ENCODE peak calls at places on chromosomes 12 and 14, in ten cellular contexts. N is A549, R is hepatocyte, T is OCI-LY7, L is neural progenitor cell, V is spleen, W is uterus, M is heart right ventricle, E is Caco-2, X is thyroid gland. H is an unnamed sample. For H3K4me1, the result is how much of the 10 kb centered on the place peaks cover.

GRCh38 chr12:41724216-41724615 is 420.5 kb downstream of the GXYLT1 start:
- DNase-seq in T (peak), M (no peak), W (no peak), X (no peak), E (no peak), L (no peak), R (no peak), V (no peak), N (no peak), H (no peak)

GRCh38 chr12:81758421-81759214 is 532 bp downstream of the PPFIA2 start:
- DNase-seq in R (peak), X (no peak), M (peak), E (no peak), W (peak), V (peak), L (peak), T (no peak), N (no peak), H (peak)

GRCh38 chr14:100679707-100680438 is 46.8 kb upstream of the DLK1 start:
- DNase-seq in W (peak), T (no peak), N (no peak), X (no peak), R (peak), L (no peak), V (peak), M (peak), E (no peak), H (peak)

GRCh38 chr14:89576132-89576923 is 159.3 kb upstream of the FOXN3 start:
- DNase-seq in X (no peak), M (no peak), T (no peak), V (no peak), L (peak), N (no peak), W (no peak), E (no peak), R (no peak), H (no peak)

GRCh38 chr12:88650715-88651114 is 70.4 kb upstream of the KITLG start:
- DNase-seq in T (no peak), L (no peak), X (no peak), N (no peak), M (no peak), V (no peak), E (no peak), R (no peak), W (no peak), H (no peak)

GRCh38 chr12:91900971-91901370 is 244.7 kb downstream of the BTG1 start:
- DNase-seq in R (no peak), N (no peak), W (no peak), T (no peak), L (no peak), X (no peak), V (no peak), E (no peak), M (no peak), H (no peak)

GRCh38 chr12:2779281-2779680 is 15.5 kb upstream of the FKBP4 start:
- DNase-seq in L (peak), V (no peak), M (no peak), R (no peak), T (no peak), E (no peak), X (no peak), N (no peak), W (no peak), H (no peak)

GRCh38 chr12:12202747-12203146 is 64.1 kb downstream of the LRP6 start:
- DNase-seq in T (no peak), L (no peak), E (no peak), X (no peak), R (no peak), V (no peak), N (no peak), W (no peak), M (no peak), H (no peak)

GRCh38 chr12:116803018-116803736 is 65.1 kb downstream of the RNFT2 start:
- DNase-seq in L (no peak), R (no peak), X (no peak), E (no peak), N (no peak), T (peak), M (no peak), V (peak), W (no peak), H (no peak)

GRCh38 chr12:52438305-52439301 is 4.4 kb upstream of the KRT75 start:
- DNase-seq in X (no peak), L (no peak), V (no peak), E (no peak), R (no peak), W (no peak), M (no peak), N (no peak), T (no peak), H (no peak)

GRCh38 chr12:52519826-52520662 is at the start of gene KRT5:
- DNase-seq in W (no peak), X (no peak), R (no peak), M (no peak), N (no peak), T (no peak), E (no peak), V (no peak), L (no peak), H (no peak)

GRCh38 chr12:50390284-50390683 is 6.1 kb downstream of the FAM186A start:
- DNase-seq in T (no peak), V (no peak), R (peak), E (peak), W (no peak), N (peak), M (no peak), X (no peak), L (no peak), H (no peak)

GRCh38 chr12:120799417-120800045 is 73.9 kb downstream of the ACADS start:
- DNase-seq in T (peak), L (no peak), E (peak), W (no peak), V (no peak), N (no peak), M (no peak), R (peak), X (no peak), H (no peak)

GRCh38 chr14:24692382-24693352 is 58.7 kb upstream of the GZMB start:
- DNase-seq in M (no peak), E (no peak), R (no peak), N (no peak), X (no peak), T (no peak), L (no peak), V (no peak), W (no peak), H (no peak)

GRCh38 chr14:45664668-45665356 is 411.8 kb upstream of the MIS18BP1 start:
- DNase-seq in X (no peak), E (peak), W (no peak), V (no peak), L (peak), R (no peak), M (no peak), N (no peak), T (peak), H (no peak)

GRCh38 chr14:98408713-98409112 is 863.3 kb downstream of the BCL11B start:
- DNase-seq in M (no peak), R (no peak), X (no peak), L (no peak), W (no peak), T (no peak), V (no peak), N (no peak), E (no peak), H (no peak)

GRCh38 chr14:105999361-106000028 is 473.1 kb downstream of the TMEM121 start:
- DNase-seq in V (peak), E (no peak), L (peak), R (peak), W (no peak), N (no peak), T (no peak), X (no peak), M (peak), H (peak)

GRCh38 chr12:42981379-42981778 is 391.8 kb upstream of the PRICKLE1 start:
- DNase-seq in R (no peak), E (no peak), M (no peak), T (no peak), W (no peak), N (no peak), L (peak), X (no peak), V (no peak), H (no peak)

DNA sequence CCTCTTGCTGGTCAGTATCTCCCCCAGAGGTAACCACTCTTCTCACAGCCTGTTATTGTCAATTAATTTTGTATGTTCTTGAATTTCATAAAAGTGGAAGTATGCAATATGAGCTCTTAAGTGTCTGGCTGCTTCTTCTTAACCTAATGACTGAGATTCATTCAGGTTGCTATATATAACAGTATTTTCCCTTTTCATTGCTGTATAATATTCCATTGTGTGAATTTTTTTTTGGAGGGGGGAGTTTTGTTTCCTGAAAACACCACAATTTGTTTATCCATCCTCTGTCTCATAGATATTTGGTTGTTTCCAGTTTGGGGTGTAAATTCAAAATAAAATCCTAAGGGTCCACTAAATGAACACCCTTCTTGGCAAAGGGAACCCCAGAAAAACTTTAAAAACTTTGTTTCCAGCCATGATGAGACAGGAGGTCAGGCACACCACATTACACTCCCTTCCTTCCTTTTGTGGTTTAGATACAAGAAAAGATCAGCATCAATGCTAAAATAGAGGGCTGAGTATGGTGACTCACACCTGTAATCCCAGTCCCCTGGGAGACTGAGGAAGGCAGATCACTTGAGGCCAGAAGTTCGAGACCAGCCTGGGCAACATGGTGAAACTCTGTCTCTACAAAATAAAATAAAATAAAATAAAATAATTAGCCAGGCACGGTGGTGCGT is 4.1 kb upstream of the DAO start:
- DNase-seq in W (no peak), M (no peak), R (no peak), X (no peak), L (no peak), E (no peak), N (no peak), T (no peak), V (no peak), H (no peak)
- TF ChIP-seq CTCF in W (no peak), M (no peak), R (no peak), X (no peak), L (no peak), E (no peak), N (no peak), T (no peak), V (no peak), H (no peak)

GRCh38 chr12:57152408-57153038 is 5.1 kb upstream of the LRP1-AS start:
- DNase-seq in N (no peak), T (no peak), E (no peak), W (peak), V (no peak), M (no peak), L (no peak), X (no peak), R (no peak), H (peak)
- H3K4me1 ChIP-seq in N (under half), T (under half), E (under half), W (under half), V (under half), M (half or more), L (under half), X (under half), R (half or more), H (half or more)

DNA sequence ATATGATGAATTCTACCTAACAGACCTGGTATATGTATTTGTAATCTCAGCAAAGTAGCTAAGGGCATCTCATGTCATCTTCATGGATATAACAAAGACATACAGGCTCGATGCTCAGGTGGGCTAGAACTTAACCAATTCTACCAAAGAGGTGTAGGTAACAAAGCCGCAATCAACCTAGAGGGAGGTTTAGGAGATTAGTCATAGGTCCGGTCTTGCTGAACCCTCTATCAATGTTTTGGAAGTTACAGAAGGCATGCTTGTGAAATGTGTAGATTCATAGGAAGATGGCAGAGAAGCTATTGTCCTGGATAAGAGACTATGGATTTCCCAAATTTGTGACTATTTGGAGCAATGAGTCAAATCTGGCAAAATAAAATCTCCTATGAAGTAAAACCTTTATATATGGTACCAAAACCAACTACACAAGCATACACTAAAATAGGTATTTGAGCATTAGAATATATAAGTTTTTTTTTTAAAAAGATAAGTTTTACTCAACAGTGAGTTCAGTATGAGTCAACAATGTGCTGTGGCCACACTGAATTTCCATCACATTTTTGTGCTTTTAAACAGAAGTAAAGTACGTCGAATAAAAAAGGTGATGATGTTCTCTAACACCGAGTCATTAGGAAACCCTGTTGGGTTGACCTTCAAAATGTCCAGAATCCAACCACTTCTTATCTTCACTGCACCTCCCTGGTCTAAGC is 42.7 kb upstream of the SYCP3 start:
- DNase-seq in T (no peak), X (no peak), L (no peak), R (no peak), N (no peak), E (no peak), W (no peak), M (no peak), V (no peak), H (no peak)
- TF ChIP-seq CTCF in T (no peak), X (no peak), L (no peak), R (no peak), N (no peak), E (no peak), W (no peak), M (no peak), V (no peak), H (no peak)

GRCh38 chr14:75339059-75339458 is 60.4 kb downstream of the FOS start:
- DNase-seq in X (no peak), V (no peak), M (no peak), R (no peak), L (no peak), N (no peak), E (no peak), W (no peak), T (no peak), H (no peak)
- H3K4me1 ChIP-seq in X (under half), V (under half), M (under half), R (under half), L (under half), N (under half), E (under half), W (under half), T (under half), H (under half)

GRCh38 chr12:103830730-103831320 is 10.2 kb downstream of the NT5DC3 start:
- DNase-seq in T (no peak), W (no peak), N (no peak), M (no peak), X (no peak), V (no peak), L (no peak), E (no peak), R (no peak), H (no peak)
- TF ChIP-seq CTCF in T (no peak), W (no peak), N (no peak), M (no peak), X (no peak), V (no peak), L (no peak), E (no peak), R (no peak), H (no peak)

GRCh38 chr14:52936437-52936836 is 14.4 kb downstream of the FERMT2 start:
- DNase-seq in L (no peak), E (no peak), V (no peak), X (no peak), T (no peak), N (no peak), R (no peak), W (no peak), M (no peak), H (no peak)

GRCh38 chr14:52937869-52938268 is 13.0 kb downstream of the FERMT2 start:
- DNase-seq in E (no peak), M (no peak), X (no peak), L (no peak), V (no peak), R (no peak), T (no peak), N (no peak), W (no peak), H (no peak)

GRCh38 chr14:52937306-52937705 is 13.5 kb downstream of the FERMT2 start:
- DNase-seq in V (no peak), M (no peak), W (no peak), T (no peak), L (no peak), X (no peak), R (no peak), N (no peak), E (no peak), H (no peak)

GRCh38 chr14:52935847-52936246 is 15.0 kb downstream of the FERMT2 start:
- DNase-seq in V (no peak), L (no peak), N (no peak), E (no peak), W (no peak), T (no peak), M (no peak), X (no peak), R (no peak), H (no peak)

DNA sequence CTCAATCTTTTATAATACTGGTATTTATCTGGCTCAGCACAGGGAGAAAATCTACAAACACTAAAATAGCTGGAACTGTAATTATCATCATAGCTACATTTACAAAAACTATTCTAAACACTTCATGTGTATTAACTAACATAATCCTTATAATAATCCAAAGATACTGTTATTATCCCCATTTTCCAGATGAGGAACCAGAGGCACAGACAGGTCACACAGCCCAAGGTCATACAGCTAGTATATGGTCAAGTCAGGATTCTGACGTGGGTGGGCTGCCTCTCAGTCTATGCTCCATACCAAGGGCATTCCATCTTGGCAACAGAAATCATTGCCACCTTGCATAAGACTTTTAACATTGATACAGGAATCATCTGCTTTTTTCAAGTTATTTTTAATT is 11.4 kb downstream of the FERMT2 start:
- DNase-seq in E (no peak), L (no peak), R (no peak), V (no peak), T (no peak), N (no peak), W (no peak), X (no peak), M (no peak), H (no peak)
- H3K4me1 ChIP-seq in E (under half), L (under half), R (under half), V (under half), T (under half), N (under half), W (under half), X (under half), M (half or more), H (under half)

GRCh38 chr14:20834899-20835298 is 32.3 kb upstream of the RNASE1 start:
- DNase-seq in N (no peak), M (no peak), R (no peak), T (no peak), W (no peak), E (no peak), X (no peak), L (no peak), V (no peak), H (no peak)

GRCh38 chr14:20830831-20831230 is 28.2 kb upstream of the RNASE1 start:
- DNase-seq in E (no peak), L (no peak), M (no peak), T (no peak), V (no peak), R (no peak), N (no peak), W (no peak), X (no peak), H (no peak)

GRCh38 chr14:20841096-20841495 is 38.5 kb upstream of the RNASE1 start:
- DNase-seq in T (no peak), L (no peak), W (no peak), X (no peak), R (no peak), V (no peak), N (no peak), M (no peak), E (no peak), H (no peak)

GRCh38 chr14:20836668-20837338 is 34.2 kb upstream of the RNASE1 start:
- DNase-seq in T (no peak), E (peak), V (no peak), L (peak), X (no peak), N (peak), M (no peak), W (no peak), R (peak), H (peak)
- TF ChIP-seq CTCF in T (peak), E (peak), V (peak), L (peak), X (peak), N (peak), M (peak), W (no peak), R (peak), H (peak)

GRCh38 chr12:109711596-109712461 is 1.8 kb upstream of the FAM222A start:
- DNase-seq in R (no peak), N (no peak), V (no peak), L (peak), X (peak), T (no peak), E (no peak), W (no peak), M (no peak), H (peak)

GRCh38 chr12:109715310-109716091 is 1.9 kb downstream of the FAM222A start:
- DNase-seq in T (no peak), L (peak), E (peak), M (no peak), X (no peak), W (no peak), V (no peak), N (no peak), R (no peak), H (peak)

GRCh38 chr12:109714913-109715244 is 1.3 kb downstream of the FAM222A start:
- DNase-seq in T (no peak), X (no peak), W (no peak), N (no peak), L (no peak), M (no peak), E (no peak), R (no peak), V (no peak), H (no peak)

GRCh38 chr12:109714141-109714912 is 702 bp downstream of the FAM222A start:
- DNase-seq in R (peak), V (peak), X (peak), T (peak), W (peak), L (peak), M (peak), N (peak), E (peak), H (peak)

GRCh38 chr12:109713187-109713984 is at the start of gene FAM222A:
- DNase-seq in E (peak), V (peak), N (peak), T (peak), M (peak), W (peak), X (peak), L (peak), R (peak), H (peak)
- H3K4me1 ChIP-seq in E (under half), V (under half), N (under half), T (under half), M (half or more), W (under half), X (under half), L (half or more), R (under half), H (half or more)

DNA sequence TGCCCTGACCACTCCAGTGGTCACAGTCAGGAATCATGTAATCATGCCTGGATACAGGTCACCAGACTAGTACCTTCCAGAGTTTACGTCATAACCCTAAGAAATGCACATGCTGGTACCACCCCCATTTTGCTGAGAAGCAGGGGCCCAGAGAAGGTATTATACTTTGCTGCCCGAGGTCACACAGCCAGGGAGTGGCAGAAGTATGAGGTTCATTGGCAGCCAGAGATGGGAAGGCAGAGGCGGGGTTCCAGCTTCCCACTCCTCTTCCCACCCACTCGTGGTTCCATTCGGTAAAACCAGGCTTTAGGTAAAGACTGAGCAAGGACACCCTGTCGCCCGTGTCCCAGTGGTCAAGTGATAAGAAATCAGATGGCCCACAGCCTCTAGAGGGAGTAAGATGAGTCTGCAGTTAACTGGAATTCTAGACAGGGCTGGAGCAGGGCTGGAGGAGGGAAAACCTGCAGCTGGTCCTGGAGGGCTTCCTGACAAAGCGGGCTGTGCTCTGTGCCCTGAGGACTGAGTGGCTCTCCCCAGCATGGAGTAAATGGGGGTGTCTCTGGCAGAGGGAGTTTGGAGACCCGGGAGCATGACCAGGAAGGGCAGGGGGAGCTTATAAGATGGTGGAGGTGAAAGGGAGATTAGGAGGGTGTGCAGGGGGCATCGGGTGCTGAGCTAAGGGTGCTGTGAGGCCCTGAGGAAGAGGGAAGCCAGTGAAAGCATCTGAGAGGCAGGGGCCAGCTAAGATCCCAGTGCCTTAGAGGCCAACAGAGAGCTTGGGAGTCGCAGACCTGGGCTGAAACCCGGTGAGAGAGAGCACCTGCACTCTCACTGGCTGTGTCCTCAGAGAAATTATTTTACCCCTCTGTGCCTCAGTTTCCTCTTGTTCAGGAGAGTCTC is 5.7 kb downstream of the FAM222A start:
- DNase-seq in T (no peak), L (peak), M (no peak), R (no peak), W (no peak), V (no peak), X (no peak), N (no peak), E (peak), H (no peak)
- TF ChIP-seq CTCF in T (peak), L (peak), M (peak), R (peak), W (no peak), V (no peak), X (no peak), N (peak), E (peak), H (no peak)